ENCODE peak calls at places on chromosomes 3 and 15, in eight cellular contexts. S is GM12891, J is adrenal gland, M is IMR-90, E is ovary, H is uterus, C is heart left ventricle, N is tibial nerve. V is an unnamed sample.

GRCh38 chr3:169240786-169241486 is 422.6 kb downstream of the MECOM start:
- DNase-seq in H (no peak), S (no peak), J (no peak), M (no peak), E (no peak), N (no peak), C (no peak), V (no peak)

GRCh38 chr3:29373016-29373690 is 92.3 kb downstream of the RBMS3 start:
- DNase-seq in C (no peak), N (no peak), E (no peak), M (peak), S (no peak), H (no peak), J (no peak), V (no peak)

GRCh38 chr3:171028779-171029232 is 2.3 kb upstream of the SLC2A2 start:
- DNase-seq in M (peak), C (no peak), H (no peak), S (no peak), N (no peak), E (no peak), J (no peak), V (no peak)

GRCh38 chr3:149771652-149772271 is 19.5 kb upstream of the COMMD2 start:
- DNase-seq in S (no peak), H (peak), E (peak), J (peak), M (peak), C (peak), N (peak), V (peak)

GRCh38 chr3:47082519-47082918 is 81.4 kb downstream of the SETD2 start:
- DNase-seq in J (no peak), S (no peak), H (no peak), C (no peak), M (peak), E (no peak), N (no peak), V (no peak)

GRCh38 chr3:160686955-160687535 is 10.1 kb downstream of the ARL14 start:
- DNase-seq in S (no peak), C (no peak), N (no peak), M (peak), H (no peak), J (no peak), E (no peak), V (no peak)

GRCh38 chr3:95815828-95816227 is 998.6 kb upstream of the EPHA6 start:
- DNase-seq in E (no peak), C (no peak), N (no peak), S (no peak), M (no peak), J (no peak), H (no peak), V (no peak)

GRCh38 chr15:96354731-96355560 is 24.4 kb downstream of the NR2F2 start:
- DNase-seq in C (no peak), N (no peak), H (no peak), J (no peak), S (no peak), E (peak), M (peak), V (no peak)

GRCh38 chr3:45719761-45720487 is 30.7 kb downstream of the SACM1L start:
- DNase-seq in C (no peak), M (peak), H (no peak), S (no peak), E (no peak), N (no peak), J (no peak), V (no peak)

GRCh38 chr3:66418432-66419052 is 82.3 kb downstream of the LRIG1 start:
- DNase-seq in M (no peak), N (no peak), C (no peak), S (no peak), E (no peak), J (no peak), H (no peak), V (peak)

GRCh38 chr15:99015677-99016568 is 8.3 kb upstream of the PGPEP1L start:
- DNase-seq in C (no peak), E (peak), N (no peak), M (no peak), S (no peak), H (no peak), J (no peak), V (no peak)

GRCh38 chr15:27427386-27427785 is 456.4 kb downstream of the GABRG3 start:
- DNase-seq in C (no peak), S (no peak), E (no peak), M (no peak), N (no peak), J (no peak), H (no peak), V (no peak)

GRCh38 chr3:2514031-2514430 is 415.4 kb downstream of the CNTN4 start:
- DNase-seq in C (no peak), H (no peak), N (no peak), E (no peak), M (no peak), J (no peak), S (no peak), V (no peak)

GRCh38 chr15:84594617-84595290 is 6.1 kb upstream of the ZSCAN2 start:
- DNase-seq in C (no peak), M (no peak), S (no peak), N (no peak), J (peak), E (no peak), H (no peak), V (no peak)

GRCh38 chr15:81937189-81937588 is 108.6 kb downstream of the MEX3B start:
- DNase-seq in E (no peak), N (no peak), C (no peak), J (no peak), S (no peak), M (no peak), H (no peak), V (no peak)

GRCh38 chr3:12990306-12990705 is 82.9 kb downstream of the IQSEC1 start:
- DNase-seq in S (no peak), N (no peak), C (no peak), E (no peak), M (peak), J (no peak), H (no peak), V (peak)

GRCh38 chr3:141928626-141929270 is 52.3 kb downstream of the ATP1B3 start:
- DNase-seq in M (no peak), C (no peak), H (no peak), S (no peak), E (no peak), N (no peak), J (peak), V (no peak)
- TF ChIP-seq POLR2A in M (no peak), C (no peak), H (no peak), S (no peak), E (no peak), N (no peak), J (no peak), V (no peak)

GRCh38 chr3:73561494-73561893 is 63.2 kb downstream of the PDZRN3 start:
- DNase-seq in N (no peak), J (no peak), E (peak), C (no peak), M (no peak), S (no peak), H (peak), V (no peak)
- TF ChIP-seq POLR2A in N (no peak), J (no peak), E (no peak), C (no peak), M (no peak), S (no peak), H (no peak), V (no peak)

GRCh38 chr15:59296181-59296617 is 76.5 kb downstream of the MYO1E start:
- DNase-seq in E (no peak), H (no peak), C (no peak), N (no peak), J (peak), S (no peak), M (peak), V (no peak)

GRCh38 chr15:59298876-59299275 is 73.8 kb downstream of the MYO1E start:
- DNase-seq in S (no peak), E (no peak), J (no peak), H (no peak), M (no peak), N (no peak), C (no peak), V (no peak)

GRCh38 chr15:59299919-59300617 is 72.6 kb downstream of the MYO1E start:
- DNase-seq in C (peak), S (peak), N (peak), M (peak), E (peak), J (peak), H (peak), V (peak)

GRCh38 chr15:59300618-59301139 is 72.0 kb downstream of the MYO1E start:
- DNase-seq in J (no peak), M (no peak), S (no peak), N (no peak), E (no peak), H (peak), C (no peak), V (peak)

GRCh38 chr15:59298255-59298856 is 74.3 kb downstream of the MYO1E start:
- DNase-seq in N (no peak), J (peak), E (no peak), C (no peak), H (no peak), M (peak), S (peak), V (no peak)
- TF ChIP-seq POLR2A in N (no peak), J (no peak), E (no peak), C (no peak), H (no peak), M (no peak), S (no peak), V (no peak)

GRCh38 chr15:75361989-75362641 is 6.3 kb downstream of the MAN2C1 start:
- DNase-seq in J (peak), S (no peak), H (no peak), M (no peak), N (no peak), C (no peak), E (no peak), V (no peak)
- TF ChIP-seq POLR2A in J (no peak), S (no peak), H (no peak), M (no peak), N (no peak), C (no peak), E (no peak), V (no peak)

GRCh38 chr3:14125193-14126016 is 553 bp downstream of the TMEM43 start:
- DNase-seq in J (peak), H (peak), S (no peak), E (peak), M (peak), C (peak), N (no peak), V (peak)
- TF ChIP-seq POLR2A in J (peak), H (no peak), S (no peak), E (no peak), M (peak), C (peak), N (no peak), V (peak)